ENCODE peak calls at places on chromosomes 6 and 20, in five cellular contexts. A, D, W, Z and X are unnamed samples.

GRCh38 chr6:139256087-139256486 is 35.7 kb downstream of the TXLNB start:
- DNase-seq in A (no peak), D (peak), W (no peak), Z (no peak), X (no peak)

GRCh38 chr6:4941782-4942672 is 61.8 kb downstream of the RPP40 start:
- DNase-seq in A (peak), D (peak), W (no peak), Z (no peak), X (peak)

GRCh38 chr6:17204548-17204947 is 76.6 kb upstream of the RBM24 start:
- DNase-seq in A (no peak), D (no peak), W (no peak), Z (no peak), X (no peak)

GRCh38 chr20:38805502-38805957 is at the start of gene PPP1R16B:
- DNase-seq in A (peak), D (no peak), W (peak), Z (peak), X (peak)

GRCh38 chr6:141402489-141402888 is 730.2 kb upstream of the GJE1 start:
- DNase-seq in A (no peak), D (no peak), W (no peak), Z (no peak), X (no peak)

GRCh38 chr20:59566631-59567524 is 37.5 kb upstream of the PHACTR3 start:
- DNase-seq in A (no peak), D (no peak), W (no peak), Z (no peak), X (no peak)

GRCh38 chr20:49340161-49340966 is 62.5 kb upstream of the ZNFX1 start:
- DNase-seq in A (no peak), D (no peak), W (no peak), Z (no peak), X (no peak)

GRCh38 chr20:4141616-4142240 is 126.4 kb upstream of the RNF24 start:
- DNase-seq in A (no peak), D (no peak), W (no peak), Z (no peak), X (no peak)

GRCh38 chr6:121434037-121434770 is 1.2 kb upstream of the GJA1 start:
- DNase-seq in A (peak), D (no peak), W (no peak), Z (no peak), X (no peak)

GRCh38 chr6:42113929-42114636 is 28.3 kb downstream of the C6orf132 start:
- DNase-seq in A (peak), D (peak), W (no peak), Z (no peak), X (no peak)

GRCh38 chr20:14264869-14265268 is 72.5 kb downstream of the FLRT3 start:
- DNase-seq in A (peak), D (no peak), W (no peak), Z (no peak), X (no peak)

GRCh38 chr6:84052204-84052882 is 18.8 kb downstream of the MRAP2 start:
- DNase-seq in A (no peak), D (peak), W (peak), Z (no peak), X (no peak)

GRCh38 chr6:34810936-34811632 is 19.2 kb downstream of the BLTP3A start:
- DNase-seq in A (no peak), D (no peak), W (no peak), Z (no peak), X (no peak)

GRCh38 chr6:105372862-105373182 is 30.1 kb downstream of the PREP start:
- DNase-seq in A (no peak), D (no peak), W (no peak), Z (no peak), X (no peak)

GRCh38 chr6:126481319-126481718 is 141.4 kb downstream of the CENPW start:
- DNase-seq in A (no peak), D (no peak), W (no peak), Z (no peak), X (no peak)

GRCh38 chr6:164911873-164912580 is 397.4 kb downstream of the C6orf118 start:
- DNase-seq in A (no peak), D (no peak), W (no peak), Z (no peak), X (no peak)

DNA sequence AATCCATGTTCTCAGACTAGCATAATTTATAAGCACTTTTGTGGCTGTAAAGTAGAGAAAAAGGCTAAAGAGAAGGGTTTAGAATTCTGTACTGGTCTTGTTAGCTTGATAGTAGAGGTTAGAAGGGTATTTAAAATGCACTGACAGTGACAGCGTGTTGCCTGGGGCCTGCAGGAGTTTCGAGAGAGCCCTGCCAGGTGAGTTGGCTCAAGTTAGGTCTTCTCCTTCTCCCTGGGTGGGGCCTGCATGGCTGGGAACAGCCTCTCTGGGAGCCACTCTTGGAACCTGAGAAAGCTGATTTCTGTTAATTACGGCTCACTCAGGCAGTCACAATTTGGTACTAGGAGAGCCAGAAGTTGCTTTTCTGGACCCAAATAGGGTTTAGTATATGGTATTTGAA is 103.7 kb downstream of the ARID1B start:
- DNase-seq in A (no peak), D (no peak), W (no peak), Z (no peak), X (no peak)
- H3K4me3 ChIP-seq in A (no peak), D (no peak), W (no peak), Z (no peak), X (no peak)

GRCh38 chr20:63243604-63244247 is 8.0 kb downstream of the BIRC7 start:
- DNase-seq in A (no peak), D (no peak), W (no peak), Z (no peak), X (no peak)

GRCh38 chr20:63240004-63240403 is 4.3 kb downstream of the BIRC7 start:
- DNase-seq in A (no peak), D (no peak), W (no peak), Z (no peak), X (no peak)

GRCh38 chr20:63242736-63243135 is 7.0 kb downstream of the BIRC7 start:
- DNase-seq in A (no peak), D (no peak), W (no peak), Z (no peak), X (no peak)

GRCh38 chr20:63239431-63239830 is 3.7 kb downstream of the BIRC7 start:
- DNase-seq in A (no peak), D (no peak), W (no peak), Z (no peak), X (no peak)

DNA sequence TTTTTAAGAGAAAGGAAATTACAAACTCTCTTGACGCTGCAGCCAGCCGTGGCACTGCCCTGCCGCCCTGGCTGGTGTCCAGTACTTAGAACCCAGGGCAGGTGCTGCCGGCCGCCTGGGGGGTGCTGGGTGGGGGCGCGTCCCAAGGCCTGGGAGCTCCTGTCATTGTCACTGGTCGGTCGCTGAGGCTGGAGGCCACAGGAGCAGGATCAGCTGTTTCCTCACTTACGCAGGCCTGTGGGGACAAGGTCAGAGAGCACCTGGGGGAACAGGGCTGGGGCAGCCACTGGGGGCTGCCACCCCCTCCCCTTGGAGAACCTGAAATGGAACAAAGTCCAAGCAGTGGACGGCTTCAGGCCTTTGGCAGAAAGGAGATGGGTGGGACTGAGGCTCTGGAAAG is 5.6 kb downstream of the BIRC7 start:
- DNase-seq in A (no peak), D (no peak), W (no peak), Z (no peak), X (no peak)
- H3K4me3 ChIP-seq in A (no peak), D (no peak), W (no peak), Z (no peak), X (no peak)

GRCh38 chr6:56259163-56259562 is 11.8 kb upstream of the COL21A1 start:
- DNase-seq in A (no peak), D (peak), W (no peak), Z (no peak), X (no peak)

GRCh38 chr6:56255370-56255769 is 8.0 kb upstream of the COL21A1 start:
- DNase-seq in A (no peak), D (peak), W (no peak), Z (no peak), X (no peak)

GRCh38 chr6:56263586-56264295 is 16.4 kb upstream of the COL21A1 start:
- DNase-seq in A (no peak), D (no peak), W (no peak), Z (no peak), X (no peak)

GRCh38 chr6:56259682-56260081 is 12.3 kb upstream of the COL21A1 start:
- DNase-seq in A (no peak), D (peak), W (no peak), Z (no peak), X (no peak)
- H3K4me3 ChIP-seq in A (no peak), D (no peak), W (no peak), Z (no peak), X (no peak)

GRCh38 chr6:19838442-19839236 is 1.5 kb downstream of the ID4 start:
- DNase-seq in A (peak), D (peak), W (peak), Z (peak), X (no peak)
- H3K4me3 ChIP-seq in A (peak), D (peak), W (peak), Z (peak), X (no peak)

DNA sequence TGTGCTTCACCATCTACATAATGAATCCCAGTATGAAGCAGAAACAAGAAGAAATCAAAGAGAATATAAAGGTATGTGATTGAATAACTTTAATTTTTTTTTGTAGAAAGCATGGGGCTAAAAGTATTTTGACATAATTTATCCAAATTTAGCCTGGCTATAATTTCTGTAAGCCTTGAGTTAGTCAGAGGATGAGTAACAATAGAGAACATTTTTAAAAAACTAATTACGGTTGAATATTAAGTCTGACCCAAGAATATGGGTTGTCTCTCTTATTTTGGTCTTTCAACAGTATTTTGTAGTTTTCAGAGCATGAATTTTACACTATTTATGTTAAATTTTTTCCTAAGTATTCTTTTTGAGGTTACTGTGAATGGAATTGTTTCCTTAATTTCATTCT is 2.5 kb downstream of the GMNN start:
- DNase-seq in A (no peak), D (no peak), W (no peak), Z (no peak), X (no peak)
- H3K4me3 ChIP-seq in A (no peak), D (no peak), W (no peak), Z (peak), X (no peak)